ENCODE peak calls at places on chromosome 11, in four cellular contexts. F is IMR-90, B is HepG2, I is K562. U is an unnamed sample.

GRCh38 chr11:69205125-69205928 is 49.6 kb downstream of the SMIM38 start:
- DNase-seq in F (no peak), B (no peak), I (no peak), U (no peak)

GRCh38 chr11:125990244-125990643 is 44.4 kb downstream of the VSIG10L2 start:
- DNase-seq in F (peak; percentile 67), B (no peak), I (no peak), U (no peak)

GRCh38 chr11:78807351-78807750 is 232.7 kb upstream of the NARS2 start:
- DNase-seq in F (no peak), B (no peak), I (no peak), U (no peak)

GRCh38 chr11:61598383-61598782 is 17.5 kb upstream of the SYT7 start:
- DNase-seq in F (no peak), B (no peak), I (no peak), U (no peak)

GRCh38 chr11:128928400-128928799 is 14.3 kb downstream of the TP53AIP1 start:
- DNase-seq in F (peak; percentile 24), B (no peak), I (no peak), U (peak; percentile 65)

GRCh38 chr11:123166095-123166559 is 28.9 kb downstream of the CLMP start:
- DNase-seq in F (peak; percentile 97), B (no peak), I (peak; percentile 8), U (no peak)

GRCh38 chr11:88406871-88407270 is 69.3 kb upstream of the CTSC start:
- DNase-seq in F (no peak), B (no peak), I (no peak), U (no peak)

GRCh38 chr11:75465701-75466531 is 32.9 kb upstream of the KLHL35 start:
- DNase-seq in F (peak; percentile 52), B (no peak), I (no peak), U (no peak)

GRCh38 chr11:88352139-88352538 is 14.6 kb upstream of the CTSC start:
- DNase-seq in F (peak; percentile 30), B (no peak), I (no peak), U (no peak)

GRCh38 chr11:35918716-35919115 is 25.1 kb upstream of the LDLRAD3 start:
- DNase-seq in F (no peak), B (no peak), I (no peak), U (no peak)

GRCh38 chr11:112227002-112227401 is 774 bp downstream of the PTS start:
- DNase-seq in F (peak; percentile 48), B (no peak), I (peak; percentile 48), U (no peak)

GRCh38 chr11:124863137-124863825 is 2.0 kb upstream of the ROBO3 start:
- DNase-seq in F (peak; percentile 35), B (peak; percentile 20), I (no peak), U (no peak)

GRCh38 chr11:75582935-75583709 is 21.1 kb downstream of the SERPINH1 start:
- DNase-seq in F (peak; percentile 66), B (no peak), I (peak; percentile 55), U (no peak)

GRCh38 chr11:17415523-17416104 is 27.2 kb upstream of the KCNJ11 start:
- DNase-seq in F (no peak), B (no peak), I (no peak), U (no peak)

GRCh38 chr11:73141309-73142127 is 600 bp downstream of the FCHSD2 start:
- DNase-seq in F (peak; percentile 69), B (peak; percentile 47), I (peak; percentile 75), U (no peak)

GRCh38 chr11:72813740-72814138 is 472 bp upstream of the ATG16L2 start:
- DNase-seq in F (peak; percentile 66), B (peak; percentile 65), I (peak; percentile 86), U (no peak)

GRCh38 chr11:14242198-14242597 is 116.8 kb downstream of the RRAS2 start:
- DNase-seq in F (no peak), B (no peak), I (no peak), U (no peak)

GRCh38 chr11:110759972-110760381 is 47.7 kb upstream of the ARHGAP20 start:
- DNase-seq in F (peak; percentile 92), B (no peak), I (no peak), U (no peak)

GRCh38 chr11:64690235-64690634 is 32.8 kb downstream of the NRXN2 start:
- DNase-seq in F (no peak), B (no peak), I (no peak), U (no peak)

GRCh38 chr11:12232819-12233601 is 122.6 kb downstream of the MICAL2 start:
- DNase-seq in F (peak; percentile 95), B (no peak), I (no peak), U (no peak)

GRCh38 chr11:93131709-93132108 is 66.1 kb downstream of the SLC36A4 start:
- DNase-seq in F (no peak), B (peak; percentile 10), I (peak; percentile 11), U (no peak)

DNA sequence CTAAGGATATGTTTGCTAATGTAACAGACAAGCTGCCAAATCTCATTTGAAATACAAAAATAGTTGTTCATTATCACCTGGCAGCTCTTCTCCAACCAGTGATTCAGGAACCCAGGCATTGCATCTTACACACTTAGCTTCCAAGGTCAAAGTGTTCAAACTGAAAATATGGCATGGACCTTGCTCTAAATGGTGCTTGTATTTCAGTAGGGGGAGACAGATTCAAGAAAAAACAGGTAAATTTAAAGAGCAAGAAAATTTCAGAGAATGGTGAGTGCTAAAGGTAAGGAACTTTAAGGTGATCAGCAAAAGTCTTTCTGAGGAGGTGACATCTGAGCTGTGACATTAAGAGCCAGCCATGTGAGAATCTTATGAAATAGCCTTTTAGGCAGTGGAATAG is 82.8 kb upstream of the E2F8 start:
- DNase-seq in F (no peak), B (no peak), I (no peak), U (no peak)
- TF ChIP-seq CTCF in F (peak; percentile 36), B (no peak), I (peak; percentile 40), U (peak; percentile 42)

DNA sequence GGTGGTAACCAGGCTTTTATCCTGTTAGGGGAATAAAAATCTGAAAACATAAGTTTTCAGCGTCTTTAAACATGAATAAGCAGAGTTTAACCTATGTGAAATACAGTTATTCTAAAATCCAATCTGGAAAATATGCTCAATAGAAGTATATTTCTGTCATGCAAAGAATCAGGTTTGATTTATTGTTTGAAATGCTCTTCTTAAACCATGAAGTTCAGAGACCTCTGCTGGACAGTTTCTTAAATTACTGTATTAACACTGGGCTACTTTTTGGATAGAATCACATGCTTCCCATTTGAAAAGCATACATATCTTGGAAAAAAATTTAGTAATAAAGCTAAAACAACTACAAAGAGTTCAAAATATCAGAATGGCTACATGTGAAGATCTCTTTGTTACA is 25.4 kb downstream of the APIP start:
- DNase-seq in F (peak; percentile 55), B (peak; percentile 59), I (peak; percentile 53), U (no peak)
- TF ChIP-seq MXI1 in F (no peak), B (no peak), I (no peak), U (no peak)

GRCh38 chr11:47270331-47271271 is 668 bp downstream of the MADD start:
- DNase-seq in F (peak; percentile 72), B (peak; percentile 49), I (peak; percentile 79), U (no peak)
- TF ChIP-seq POLR2A in F (peak; percentile 29), B (no peak), I (no peak), U (no peak)

GRCh38 chr11:91041626-91042025 is 818.8 kb upstream of the CHORDC1 start:
- DNase-seq in F (no peak), B (no peak), I (no peak), U (no peak)
- TF ChIP-seq CTCF in F (peak; percentile 13), B (no peak), I (no peak), U (no peak)

DNA sequence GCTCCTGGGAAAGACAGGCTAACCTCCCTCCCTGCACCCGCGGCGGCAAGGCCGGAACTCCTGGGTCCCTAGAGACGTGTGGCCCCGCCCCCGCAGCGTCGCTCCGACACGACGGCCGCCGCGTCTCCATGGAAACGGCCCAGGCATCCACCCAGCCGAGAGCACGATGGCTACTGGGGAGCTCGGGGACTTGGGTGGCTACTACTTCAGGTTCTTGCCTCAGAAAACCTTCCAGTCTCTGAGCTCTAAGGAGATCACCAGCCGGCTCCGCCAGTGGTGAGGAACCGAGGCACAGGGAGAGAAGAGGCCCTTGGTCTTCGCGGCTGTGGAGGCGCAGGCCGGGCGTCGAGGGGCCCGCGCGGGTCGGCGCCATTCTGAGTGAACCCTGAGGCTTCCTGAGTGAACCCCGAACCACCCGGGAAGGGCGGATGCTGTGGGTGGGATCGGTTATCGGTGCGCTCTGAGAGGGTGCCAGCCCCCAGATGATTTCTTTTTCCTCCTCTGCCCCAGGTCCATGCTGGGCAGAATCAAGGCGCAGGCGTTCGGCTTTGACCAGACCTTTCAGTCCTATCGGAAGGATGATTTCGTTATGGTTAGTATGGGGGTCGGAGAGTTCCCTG is at the start of gene CFAP300:
- DNase-seq in F (peak; percentile 33), B (no peak), I (peak; percentile 12), U (no peak)
- TF ChIP-seq MXI1 in F (no peak), B (no peak), I (no peak), U (no peak)

GRCh38 chr11:77642228-77642627 is 4.6 kb upstream of the CLNS1A start:
- DNase-seq in F (no peak), B (peak; percentile 16), I (no peak), U (no peak)

GRCh38 chr11:77634724-77635123 is 2.9 kb downstream of the CLNS1A start:
- DNase-seq in F (no peak), B (no peak), I (peak; percentile 58), U (no peak)

GRCh38 chr11:77636738-77637344 is 753 bp downstream of the CLNS1A start:
- DNase-seq in F (no peak), B (no peak), I (peak; percentile 35), U (no peak)

GRCh38 chr11:77633856-77634425 is 3.7 kb downstream of the CLNS1A start:
- DNase-seq in F (no peak), B (no peak), I (no peak), U (no peak)

DNA sequence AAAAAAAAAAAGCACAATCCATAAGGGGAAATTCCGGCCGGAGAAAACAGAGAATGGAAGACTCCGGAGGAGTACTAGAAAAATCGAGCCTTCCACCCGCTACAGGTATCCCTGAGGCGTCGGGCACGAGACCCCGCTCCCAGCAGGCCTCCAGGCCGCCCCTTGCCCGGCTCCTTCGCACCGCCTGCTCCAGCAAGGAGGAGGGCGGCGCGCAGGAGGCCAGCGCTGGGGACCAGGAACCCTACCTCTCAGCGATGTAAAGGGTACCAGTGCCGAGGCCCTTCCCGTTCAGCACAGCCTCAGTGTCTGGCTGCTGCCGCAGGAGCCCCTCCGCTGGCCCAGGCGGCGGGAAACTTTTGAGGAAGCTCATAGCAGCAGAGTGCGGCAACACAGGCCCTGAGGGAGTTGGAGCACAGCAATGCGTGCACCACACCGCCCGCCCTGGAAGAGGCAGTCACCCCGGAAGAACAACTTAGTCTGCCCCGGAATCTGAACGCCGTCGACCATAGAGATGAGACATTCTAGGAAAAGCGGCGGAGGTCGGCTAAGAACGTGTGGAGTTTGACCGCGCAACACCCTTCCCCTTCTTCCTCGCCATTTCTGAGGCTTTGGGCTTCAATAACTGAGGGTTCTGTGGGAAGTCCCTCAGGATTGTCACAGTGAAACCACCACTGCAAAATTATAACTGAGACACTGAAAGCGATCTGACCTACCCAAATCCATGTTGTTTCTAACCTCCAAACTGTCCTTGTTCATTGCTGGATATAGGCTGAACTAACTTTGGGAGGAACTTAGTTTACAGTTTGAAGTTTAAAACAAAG is at the start of gene CLNS1A:
- DNase-seq in F (peak; percentile 85), B (peak; percentile 87), I (peak; percentile 96), U (peak; percentile 68)
- TF ChIP-seq POLR2A in F (peak; percentile 72), B (peak; percentile 89), I (peak; percentile 97), U (peak; percentile 99)

GRCh38 chr11:101974255-101974654 is 57.9 kb upstream of the ANGPTL5 start:
- DNase-seq in F (peak; percentile 43), B (peak; percentile 54), I (no peak), U (no peak)
- TF ChIP-seq CTCF in F (peak; percentile 48), B (peak; percentile 53), I (no peak), U (no peak)

GRCh38 chr11:115916596-115916995 is 412.4 kb upstream of the CADM1 start:
- DNase-seq in F (no peak), B (no peak), I (no peak), U (no peak)
- TF ChIP-seq MXI1 in F (no peak), B (no peak), I (no peak), U (no peak)

GRCh38 chr11:105144887-105145286 is 5.3 kb upstream of the CARD18 start:
- DNase-seq in F (peak; percentile 89), B (peak; percentile 62), I (no peak), U (no peak)
- TF ChIP-seq POLR2A in F (no peak), B (no peak), I (no peak), U (no peak)